ENCODE peak calls at places on chromosomes 7 and 10, in six cellular contexts. One of them, this sample, is unnamed.

GRCh38 chr10:46552526-46553237 is 3.8 kb downstream of the GPRIN2 start:
- DNase-seq in HCT116: no peak
- DNase-seq in testis: peak; percentile 10
- DNase-seq in body of pancreas: no peak
- DNase-seq in heart left ventricle: peak; percentile 60
- DNase-seq in transverse colon: peak; percentile 39
- DNase-seq in this sample: peak; percentile 24

GRCh38 chr7:135414850-135415439 is 95.0 kb downstream of the CNOT4 start:
- DNase-seq in HCT116: peak; percentile 65
- DNase-seq in testis: peak; percentile 72
- DNase-seq in body of pancreas: peak; percentile 67
- DNase-seq in heart left ventricle: no peak
- DNase-seq in transverse colon: no peak
- DNase-seq in this sample: peak; percentile 44

GRCh38 chr7:41287559-41288335 is 415.1 kb downstream of the INHBA start:
- DNase-seq in HCT116: no peak
- DNase-seq in testis: no peak
- DNase-seq in body of pancreas: no peak
- DNase-seq in heart left ventricle: no peak
- DNase-seq in transverse colon: no peak
- DNase-seq in this sample: no peak

GRCh38 chr7:74586258-74587200 is 71.0 kb upstream of the GTF2I start:
- DNase-seq in HCT116: no peak
- DNase-seq in testis: peak; percentile 72
- DNase-seq in body of pancreas: no peak
- DNase-seq in heart left ventricle: no peak
- DNase-seq in transverse colon: no peak
- DNase-seq in this sample: no peak

GRCh38 chr10:21600804-21601512 is 66.9 kb downstream of the MLLT10 start:
- DNase-seq in HCT116: no peak
- DNase-seq in testis: no peak
- DNase-seq in body of pancreas: no peak
- DNase-seq in heart left ventricle: no peak
- DNase-seq in transverse colon: no peak
- DNase-seq in this sample: no peak

GRCh38 chr10:29646238-29646902 is 11.6 kb upstream of the SVIL start:
- DNase-seq in HCT116: no peak
- DNase-seq in testis: no peak
- DNase-seq in body of pancreas: no peak
- DNase-seq in heart left ventricle: no peak
- DNase-seq in transverse colon: no peak
- DNase-seq in this sample: no peak

GRCh38 chr10:36621346-36621745 is 504.1 kb upstream of the ANKRD30A start:
- DNase-seq in HCT116: no peak
- DNase-seq in testis: no peak
- DNase-seq in body of pancreas: no peak
- DNase-seq in heart left ventricle: no peak
- DNase-seq in transverse colon: no peak
- DNase-seq in this sample: no peak

GRCh38 chr7:113629244-113629643 is 289.6 kb downstream of the PPP1R3A start:
- DNase-seq in HCT116: no peak
- DNase-seq in testis: no peak
- DNase-seq in body of pancreas: no peak
- DNase-seq in heart left ventricle: no peak
- DNase-seq in transverse colon: no peak
- DNase-seq in this sample: no peak

GRCh38 chr7:111011500-111011899 is 79.4 kb upstream of the LRRN3 start:
- DNase-seq in HCT116: no peak
- DNase-seq in testis: no peak
- DNase-seq in body of pancreas: no peak
- DNase-seq in heart left ventricle: no peak
- DNase-seq in transverse colon: no peak
- DNase-seq in this sample: no peak

GRCh38 chr10:79137404-79137803 is 68.6 kb downstream of the ZMIZ1 start:
- DNase-seq in HCT116: no peak
- DNase-seq in testis: no peak
- DNase-seq in body of pancreas: no peak
- DNase-seq in heart left ventricle: no peak
- DNase-seq in transverse colon: no peak
- DNase-seq in this sample: no peak

GRCh38 chr7:3791327-3791726 is 490.3 kb downstream of the SDK1 start:
- DNase-seq in HCT116: no peak
- DNase-seq in testis: no peak
- DNase-seq in body of pancreas: no peak
- DNase-seq in heart left ventricle: no peak
- DNase-seq in transverse colon: no peak
- DNase-seq in this sample: no peak

GRCh38 chr7:116834815-116835533 is 27.4 kb upstream of the CAPZA2 start:
- DNase-seq in HCT116: no peak
- DNase-seq in testis: peak; percentile 20
- DNase-seq in body of pancreas: no peak
- DNase-seq in heart left ventricle: no peak
- DNase-seq in transverse colon: peak; percentile 67
- DNase-seq in this sample: no peak

GRCh38 chr7:123548406-123548805 is 9.2 kb downstream of the NDUFA5 start:
- DNase-seq in HCT116: no peak
- DNase-seq in testis: no peak
- DNase-seq in body of pancreas: no peak
- DNase-seq in heart left ventricle: no peak
- DNase-seq in transverse colon: no peak
- DNase-seq in this sample: no peak

GRCh38 chr7:46744957-46745699 is 824.1 kb upstream of the IGFBP3 start:
- DNase-seq in HCT116: no peak
- DNase-seq in testis: no peak
- DNase-seq in body of pancreas: no peak
- DNase-seq in heart left ventricle: no peak
- DNase-seq in transverse colon: no peak
- DNase-seq in this sample: no peak

GRCh38 chr10:59283456-59284082 is 78.8 kb downstream of the FAM13C start:
- DNase-seq in HCT116: no peak
- DNase-seq in testis: no peak
- DNase-seq in body of pancreas: no peak
- DNase-seq in heart left ventricle: no peak
- DNase-seq in transverse colon: no peak
- DNase-seq in this sample: no peak

GRCh38 chr7:149635561-149636329 is 137.6 kb downstream of the ZNF467 start:
- DNase-seq in HCT116: no peak
- DNase-seq in testis: no peak
- DNase-seq in body of pancreas: no peak
- DNase-seq in heart left ventricle: no peak
- DNase-seq in transverse colon: no peak
- DNase-seq in this sample: no peak

GRCh38 chr7:105963038-105963667 is at the start of gene CDHR3:
- DNase-seq in HCT116: no peak
- DNase-seq in testis: no peak
- DNase-seq in body of pancreas: peak; percentile 76
- DNase-seq in heart left ventricle: no peak
- DNase-seq in transverse colon: no peak
- DNase-seq in this sample: peak; percentile 72

GRCh38 chr10:86225098-86225782 is 141.4 kb downstream of the GRID1 start:
- DNase-seq in HCT116: no peak
- DNase-seq in testis: no peak
- DNase-seq in body of pancreas: no peak
- DNase-seq in heart left ventricle: no peak
- DNase-seq in transverse colon: no peak
- DNase-seq in this sample: no peak

GRCh38 chr10:97328646-97329453 is 5.7 kb downstream of the FRAT2 start:
- DNase-seq in HCT116: no peak
- DNase-seq in testis: no peak
- DNase-seq in body of pancreas: peak; percentile 60
- DNase-seq in heart left ventricle: no peak
- DNase-seq in transverse colon: no peak
- DNase-seq in this sample: peak; percentile 27

GRCh38 chr10:92180326-92180881 is 110.5 kb downstream of the CPEB3 start:
- DNase-seq in HCT116: no peak
- DNase-seq in testis: no peak
- DNase-seq in body of pancreas: no peak
- DNase-seq in heart left ventricle: no peak
- DNase-seq in transverse colon: no peak
- DNase-seq in this sample: no peak

GRCh38 chr7:1715331-1715625 is 45.2 kb downstream of the ELFN1 start:
- DNase-seq in HCT116: no peak
- DNase-seq in testis: no peak
- DNase-seq in body of pancreas: no peak
- DNase-seq in heart left ventricle: peak; percentile 32
- DNase-seq in transverse colon: no peak
- DNase-seq in this sample: no peak

GRCh38 chr10:23194966-23195845 is 3.1 kb downstream of the PTF1A start:
- DNase-seq in HCT116: no peak
- DNase-seq in testis: peak; percentile 26
- DNase-seq in body of pancreas: peak; percentile 59
- DNase-seq in heart left ventricle: no peak
- DNase-seq in transverse colon: no peak
- DNase-seq in this sample: no peak

GRCh38 chr7:132398253-132398913 is 177.9 kb downstream of the PLXNA4 start:
- DNase-seq in HCT116: no peak
- DNase-seq in testis: no peak
- DNase-seq in body of pancreas: no peak
- DNase-seq in heart left ventricle: no peak
- DNase-seq in transverse colon: no peak
- DNase-seq in this sample: no peak

GRCh38 chr10:28179490-28180099 is 123.3 kb downstream of the MPP7 start:
- DNase-seq in HCT116: peak; percentile 69
- DNase-seq in testis: peak; percentile 22
- DNase-seq in body of pancreas: peak; percentile 28
- DNase-seq in heart left ventricle: no peak
- DNase-seq in transverse colon: no peak
- DNase-seq in this sample: no peak

GRCh38 chr10:31004611-31005193 is 27.0 kb downstream of the ZNF438 start:
- DNase-seq in HCT116: no peak
- DNase-seq in testis: no peak
- DNase-seq in body of pancreas: no peak
- DNase-seq in heart left ventricle: no peak
- DNase-seq in transverse colon: no peak
- DNase-seq in this sample: no peak

GRCh38 chr10:4775808-4776207 is 50.2 kb upstream of the AKR1E2 start:
- DNase-seq in HCT116: no peak
- DNase-seq in testis: no peak
- DNase-seq in body of pancreas: no peak
- DNase-seq in heart left ventricle: no peak
- DNase-seq in transverse colon: no peak
- DNase-seq in this sample: no peak

DNA sequence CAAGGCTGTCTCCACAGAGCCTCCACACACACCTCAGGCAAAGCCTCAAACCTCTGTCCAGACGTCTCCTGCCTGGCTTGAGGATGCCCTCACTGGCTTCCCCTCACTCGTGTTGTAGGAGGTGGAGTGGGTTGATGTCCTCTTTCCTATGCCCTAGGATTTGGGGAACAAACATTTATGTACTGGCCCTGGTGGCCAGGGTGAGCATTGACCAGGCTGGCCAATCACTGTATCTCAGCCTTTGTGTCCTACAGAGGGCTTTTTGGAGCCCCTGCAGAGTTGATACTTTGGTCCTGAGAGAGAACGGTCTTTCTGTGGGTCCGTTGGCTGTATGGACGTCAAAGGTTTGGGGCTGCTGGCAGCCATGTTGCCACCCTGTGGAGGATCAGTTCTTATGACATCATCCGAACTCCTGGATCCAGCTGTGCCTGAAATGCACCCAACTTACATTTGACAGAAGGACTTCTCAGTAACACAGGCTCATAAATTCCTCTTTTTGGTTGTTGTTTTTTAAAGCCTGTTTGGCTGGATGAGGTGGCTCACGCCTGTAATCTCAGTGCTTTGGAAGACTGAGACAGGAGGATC is 2.3 kb upstream of the GRID2IP start:
- DNase-seq in HCT116: no peak
- DNase-seq in testis: no peak
- DNase-seq in body of pancreas: no peak
- DNase-seq in heart left ventricle: no peak
- DNase-seq in transverse colon: no peak
- DNase-seq in this sample: no peak
- TF ChIP-seq CTCF in HCT116: peak; percentile 57
- TF ChIP-seq CTCF in testis: no peak
- TF ChIP-seq CTCF in body of pancreas: no peak
- TF ChIP-seq CTCF in heart left ventricle: no peak
- TF ChIP-seq CTCF in transverse colon: no peak
- TF ChIP-seq CTCF in this sample: no peak

DNA sequence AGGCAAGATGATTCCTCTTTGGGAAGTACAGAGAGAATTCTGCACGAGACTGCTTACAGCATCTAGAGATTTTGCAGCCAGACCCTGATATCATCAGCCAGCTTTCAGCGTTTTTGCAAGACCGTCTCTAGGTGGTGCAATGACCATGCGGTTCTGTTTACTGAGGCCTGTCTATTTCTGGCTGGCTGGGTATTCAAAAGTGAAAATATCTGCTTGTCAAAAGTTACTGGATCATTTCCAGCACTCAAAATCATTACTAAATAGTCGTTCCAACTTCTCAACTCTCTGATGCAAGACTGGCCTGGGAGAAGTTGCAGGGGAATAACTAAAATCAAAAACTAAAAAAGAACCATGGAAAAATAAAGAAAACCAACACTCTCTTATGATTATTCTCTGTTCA is 240.1 kb downstream of the ELMO1 start:
- DNase-seq in HCT116: peak; percentile 43
- DNase-seq in testis: peak; percentile 80
- DNase-seq in body of pancreas: peak; percentile 81
- DNase-seq in heart left ventricle: no peak
- DNase-seq in transverse colon: peak; percentile 54
- DNase-seq in this sample: peak; percentile 40
- H3K27ac ChIP-seq in HCT116: no peak overlapping the region
- H3K27ac ChIP-seq in testis: no peak overlapping the region
- H3K27ac ChIP-seq in body of pancreas: no peak overlapping the region
- H3K27ac ChIP-seq in heart left ventricle: peak overlapping the region; percentile 73
- H3K27ac ChIP-seq in transverse colon: peak overlapping the region; percentile 78
- H3K27ac ChIP-seq in this sample: no peak overlapping the region

GRCh38 chr10:45470098-45471012 is 96.3 kb downstream of the ALOX5 start:
- DNase-seq in HCT116: no peak
- DNase-seq in testis: no peak
- DNase-seq in body of pancreas: no peak
- DNase-seq in heart left ventricle: no peak
- DNase-seq in transverse colon: peak; percentile 34
- DNase-seq in this sample: no peak
- TF ChIP-seq POLR2A in HCT116: no peak
- TF ChIP-seq POLR2A in testis: no peak
- TF ChIP-seq POLR2A in body of pancreas: no peak
- TF ChIP-seq POLR2A in heart left ventricle: no peak
- TF ChIP-seq POLR2A in transverse colon: no peak
- TF ChIP-seq POLR2A in this sample: no peak

GRCh38 chr10:113333313-113333712 is 219.5 kb upstream of the HABP2 start:
- DNase-seq in HCT116: no peak
- DNase-seq in testis: no peak
- DNase-seq in body of pancreas: no peak
- DNase-seq in heart left ventricle: no peak
- DNase-seq in transverse colon: no peak
- DNase-seq in this sample: no peak
- TF ChIP-seq CTCF in HCT116: no peak
- TF ChIP-seq CTCF in testis: no peak
- TF ChIP-seq CTCF in body of pancreas: no peak
- TF ChIP-seq CTCF in heart left ventricle: no peak
- TF ChIP-seq CTCF in transverse colon: no peak
- TF ChIP-seq CTCF in this sample: no peak

DNA sequence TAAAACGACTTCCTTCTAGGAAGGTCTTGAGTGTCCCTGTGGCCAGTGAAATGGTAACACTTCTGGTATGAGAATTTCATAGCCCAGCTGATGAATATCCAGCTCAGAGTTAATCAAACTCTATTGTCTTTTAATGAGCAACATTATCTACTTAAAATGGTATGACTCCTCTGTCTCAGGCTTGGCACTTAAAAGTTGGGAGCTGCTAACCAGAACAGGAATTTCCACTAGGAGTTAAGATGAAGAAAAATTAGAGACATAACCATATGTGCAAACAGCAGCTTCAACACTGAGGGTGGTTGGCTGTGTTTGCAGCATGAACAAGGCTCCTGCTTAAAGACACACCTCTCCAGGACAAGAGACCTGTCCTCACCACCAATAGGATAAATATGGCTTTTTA is 46.8 kb downstream of the CH25H start:
- DNase-seq in HCT116: no peak
- DNase-seq in testis: no peak
- DNase-seq in body of pancreas: no peak
- DNase-seq in heart left ventricle: no peak
- DNase-seq in transverse colon: no peak
- DNase-seq in this sample: no peak
- H3K27ac ChIP-seq in HCT116: no peak overlapping the region
- H3K27ac ChIP-seq in testis: no peak overlapping the region
- H3K27ac ChIP-seq in body of pancreas: no peak overlapping the region
- H3K27ac ChIP-seq in heart left ventricle: no peak overlapping the region
- H3K27ac ChIP-seq in transverse colon: no peak overlapping the region
- H3K27ac ChIP-seq in this sample: no peak overlapping the region

This sample was measured in stomach.